ENCODE peak calls at places on chromosome 18, in seven cellular contexts. Z, V, U, K, P, W and I are unnamed samples.

GRCh38 chr18:44229693-44230108 is 451.0 kb upstream of the SETBP1 start:
- DNase-seq in P (no peak), U (peak), Z (peak), K (no peak), V (no peak), W (no peak), I (no peak)

GRCh38 chr18:37571266-37571665 is 5.7 kb upstream of the CELF4 start:
- DNase-seq in P (no peak), Z (no peak), V (no peak), U (no peak), W (no peak), K (no peak), I (no peak)

GRCh38 chr18:28768791-28769768 is 592.1 kb upstream of the CDH2 start:
- DNase-seq in K (no peak), P (no peak), U (peak), W (no peak), Z (no peak), V (no peak), I (no peak)

GRCh38 chr18:68262697-68263293 is 452.1 kb downstream of the TMX3 start:
- DNase-seq in P (no peak), Z (peak), K (no peak), V (no peak), U (peak), W (no peak), I (no peak)

GRCh38 chr18:46716827-46717226 is 40.0 kb downstream of the ST8SIA5 start:
- DNase-seq in U (no peak), K (no peak), P (no peak), W (no peak), V (no peak), Z (no peak), I (no peak)

GRCh38 chr18:45384137-45384998 is 230.9 kb upstream of the SLC14A2 start:
- DNase-seq in U (peak), P (peak), V (peak), K (peak), W (peak), Z (no peak), I (peak)

GRCh38 chr18:49723648-49724180 is 89.6 kb downstream of the ACAA2 start:
- DNase-seq in W (peak), Z (no peak), V (no peak), U (peak), K (no peak), P (peak), I (no peak)

GRCh38 chr18:11565716-11566115 is 43.7 kb upstream of the SLC35G4 start:
- DNase-seq in W (no peak), K (no peak), V (no peak), U (no peak), Z (no peak), P (no peak), I (no peak)

GRCh38 chr18:3207565-3207964 is 12.2 kb downstream of the MYOM1 start:
- DNase-seq in K (no peak), P (no peak), U (peak), W (no peak), Z (no peak), V (no peak), I (no peak)

GRCh38 chr18:78406743-78407455 is 572.7 kb upstream of the SALL3 start:
- DNase-seq in V (peak), Z (no peak), U (no peak), P (peak), K (no peak), W (no peak), I (no peak)

GRCh38 chr18:62409821-62410220 is 84.7 kb downstream of the TNFRSF11A start:
- DNase-seq in V (no peak), W (no peak), Z (no peak), P (no peak), K (no peak), U (no peak), I (no peak)

GRCh38 chr18:61443311-61443710 is 110.1 kb downstream of the CDH20 start:
- DNase-seq in P (no peak), Z (no peak), U (peak), V (no peak), W (no peak), K (no peak), I (no peak)

GRCh38 chr18:34650121-34650545 is 60.0 kb upstream of the DTNA start:
- DNase-seq in K (no peak), V (no peak), Z (peak), W (no peak), U (peak), P (no peak), I (no peak)

GRCh38 chr18:63882333-63883141 is 5.0 kb upstream of the SERPINB2 start:
- DNase-seq in V (no peak), U (peak), Z (peak), P (peak), W (peak), K (no peak), I (no peak)

GRCh38 chr18:79523738-79524180 is 128.0 kb downstream of the NFATC1 start:
- DNase-seq in U (no peak), Z (no peak), W (peak), K (peak), P (peak), V (no peak), I (peak)